ENCODE peak calls at places on chromosomes 1 and 21, in five cellular contexts. P is HCT116, Q is HepG2, T is GM12878, Z is K562. E is an unnamed sample.

GRCh38 chr1:236489710-236490377 is 33.9 kb upstream of the LGALS8 start:
- DNase-seq in Z (peak), Q (peak), T (peak), P (peak), E (peak)

GRCh38 chr1:156796340-156797097 is 20.1 kb downstream of the SH2D2A start:
- DNase-seq in T (no peak), P (no peak), Z (no peak), Q (no peak), E (peak)

GRCh38 chr1:52139817-52140540 is 1.9 kb upstream of the ZFYVE9 start:
- DNase-seq in T (peak), P (no peak), Z (no peak), Q (no peak), E (no peak)

GRCh38 chr1:59422921-59423575 is 126.2 kb downstream of the FGGY start:
- DNase-seq in P (no peak), T (no peak), Q (peak), Z (no peak), E (peak)

GRCh38 chr1:72284398-72285073 is 2.2 kb upstream of the NEGR1 start:
- DNase-seq in P (no peak), Q (peak), T (no peak), Z (no peak), E (peak)

GRCh38 chr1:32201011-32201855 is 838 bp downstream of the CCDC28B start:
- DNase-seq in T (peak), Z (peak), P (no peak), Q (no peak), E (peak)

GRCh38 chr1:114033219-114033706 is 54.0 kb downstream of the OLFML3 start:
- DNase-seq in Q (peak), Z (peak), P (peak), T (no peak), E (peak)

GRCh38 chr1:181711858-181712257 is 228.5 kb downstream of the CACNA1E start:
- DNase-seq in Z (no peak), P (no peak), Q (no peak), T (no peak), E (no peak)

GRCh38 chr1:59903136-59903754 is 23.3 kb downstream of the CYP2J2 start:
- DNase-seq in T (no peak), P (peak), Q (peak), Z (no peak), E (peak)

GRCh38 chr21:42561742-42562141 is 48.1 kb downstream of the SLC37A1 start:
- DNase-seq in Z (peak), P (no peak), T (peak), Q (peak), E (no peak)

GRCh38 chr1:248837045-248837793 is 805 bp upstream of the ZNF672 start:
- DNase-seq in Z (no peak), P (no peak), T (no peak), Q (no peak), E (no peak)

GRCh38 chr1:207644852-207645631 is at the start of gene CR1L:
- DNase-seq in T (no peak), Z (peak), Q (no peak), P (no peak), E (peak)

GRCh38 chr1:213761845-213762407 is 225.8 kb upstream of the PROX1 start:
- DNase-seq in Z (no peak), P (no peak), T (no peak), Q (peak), E (no peak)

GRCh38 chr1:38028105-38028591 is 15.6 kb downstream of the UTP11 start:
- DNase-seq in T (peak), Q (no peak), P (no peak), Z (no peak), E (no peak)

GRCh38 chr1:197776348-197777082 is 1.2 kb upstream of the DENND1B start:
- DNase-seq in P (peak), Z (no peak), T (no peak), Q (no peak), E (no peak)

GRCh38 chr1:111032295-111032897 is 68.7 kb upstream of the LRIF1 start:
- DNase-seq in P (peak), Q (peak), Z (peak), T (no peak), E (peak)

GRCh38 chr21:35222541-35222941 is 173.4 kb upstream of the RUNX1 start:
- DNase-seq in Q (no peak), P (no peak), Z (no peak), T (peak), E (no peak)

GRCh38 chr1:235315173-235315572 is 12.8 kb downstream of the ARID4B start:
- DNase-seq in T (no peak), Q (no peak), Z (no peak), P (no peak), E (no peak)

GRCh38 chr1:235313931-235314678 is 13.9 kb downstream of the ARID4B start:
- DNase-seq in T (no peak), P (no peak), Z (no peak), Q (no peak), E (no peak)

GRCh38 chr1:235317179-235317578 is 10.8 kb downstream of the ARID4B start:
- DNase-seq in Z (no peak), Q (no peak), T (no peak), P (no peak), E (no peak)

GRCh38 chr1:235315735-235316134 is 12.2 kb downstream of the ARID4B start:
- DNase-seq in Q (no peak), P (no peak), T (no peak), Z (no peak), E (no peak)

DNA sequence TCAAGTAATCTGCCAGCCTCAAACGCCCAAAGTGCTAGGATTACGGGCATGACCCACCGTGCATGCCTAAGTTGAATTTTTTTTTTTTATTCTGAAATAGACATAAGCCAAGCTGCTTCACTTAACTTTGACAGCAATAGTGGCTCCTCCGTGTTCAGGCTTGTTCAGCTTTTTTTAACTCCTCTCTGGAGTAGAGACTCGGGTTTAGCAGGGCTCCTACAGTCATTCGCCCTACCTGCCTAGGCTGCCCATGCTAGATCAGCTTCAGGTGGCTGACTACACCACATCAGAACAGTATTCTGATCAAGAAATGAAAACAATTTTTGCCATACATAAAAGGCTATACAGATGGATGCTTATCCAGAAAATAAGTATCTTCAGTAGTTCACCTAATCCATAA is 14.7 kb downstream of the ARID4B start:
- DNase-seq in Z (no peak), P (no peak), Q (no peak), T (no peak), E (no peak)
- TF ChIP-seq ZBTB33 in Z (no peak), P (no peak), Q (no peak), T (no peak), E (no peak)

DNA sequence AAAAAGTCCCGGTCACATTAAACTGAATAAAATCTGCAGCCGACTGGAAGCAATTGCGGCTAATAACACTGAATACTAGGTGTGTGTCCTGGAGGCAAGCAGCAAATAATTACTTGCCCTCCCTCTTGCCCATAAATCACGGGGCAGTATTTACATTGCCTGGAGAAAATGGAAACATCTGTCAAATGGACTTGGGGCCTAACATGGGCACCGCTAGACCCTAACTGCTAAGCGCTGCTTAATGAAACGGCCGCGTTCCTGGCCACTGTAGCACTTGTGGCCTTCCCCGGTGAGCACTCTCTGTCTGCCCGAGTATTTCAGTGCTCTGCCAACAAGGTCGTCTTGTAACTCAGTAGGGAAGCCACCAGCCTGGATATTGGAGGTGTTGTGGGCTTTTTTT is 23.9 kb upstream of the KNCN start:
- DNase-seq in T (no peak), Z (no peak), Q (no peak), P (no peak), E (no peak)
- TF ChIP-seq ZBTB33 in T (no peak), Z (no peak), Q (no peak), P (no peak), E (no peak)

GRCh38 chr21:32008714-32009113 is 135.9 kb downstream of the HUNK start:
- DNase-seq in T (no peak), P (no peak), Q (no peak), Z (no peak), E (no peak)

GRCh38 chr21:32004281-32004680 is 131.5 kb downstream of the HUNK start:
- DNase-seq in Z (no peak), P (no peak), T (no peak), Q (no peak), E (no peak)

GRCh38 chr21:32009263-32009662 is 136.4 kb downstream of the HUNK start:
- DNase-seq in Z (no peak), P (no peak), Q (no peak), T (no peak), E (no peak)

DNA sequence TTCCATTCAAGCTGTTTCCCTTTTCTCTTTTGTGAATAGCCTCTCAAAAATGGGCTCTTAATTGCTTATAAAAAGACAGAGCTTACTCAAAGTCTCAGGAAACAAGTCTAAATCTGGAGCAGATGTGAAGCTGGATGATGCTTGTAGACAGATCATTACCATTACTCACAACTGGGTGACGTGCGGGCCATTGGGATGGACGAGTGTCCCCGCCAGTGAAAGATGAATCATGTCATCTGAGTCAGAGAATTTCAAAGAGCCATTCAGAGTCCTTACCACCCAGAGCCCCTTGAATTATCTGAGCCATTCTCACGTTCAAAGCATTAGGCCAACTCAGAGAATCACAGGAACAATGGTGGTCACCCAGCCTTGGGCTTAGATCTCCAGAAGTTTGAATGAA is 134.6 kb downstream of the HUNK start:
- DNase-seq in T (no peak), Z (no peak), P (no peak), Q (no peak), E (no peak)
- TF ChIP-seq ZBTB33 in T (no peak), Z (no peak), P (no peak), Q (no peak), E (no peak)

GRCh38 chr1:223829678-223830077 is 16.1 kb downstream of the TP53BP2 start:
- DNase-seq in P (no peak), Z (no peak), T (no peak), Q (no peak), E (no peak)
- TF ChIP-seq ZBTB33 in P (no peak), Z (no peak), T (no peak), Q (no peak), E (no peak)

DNA sequence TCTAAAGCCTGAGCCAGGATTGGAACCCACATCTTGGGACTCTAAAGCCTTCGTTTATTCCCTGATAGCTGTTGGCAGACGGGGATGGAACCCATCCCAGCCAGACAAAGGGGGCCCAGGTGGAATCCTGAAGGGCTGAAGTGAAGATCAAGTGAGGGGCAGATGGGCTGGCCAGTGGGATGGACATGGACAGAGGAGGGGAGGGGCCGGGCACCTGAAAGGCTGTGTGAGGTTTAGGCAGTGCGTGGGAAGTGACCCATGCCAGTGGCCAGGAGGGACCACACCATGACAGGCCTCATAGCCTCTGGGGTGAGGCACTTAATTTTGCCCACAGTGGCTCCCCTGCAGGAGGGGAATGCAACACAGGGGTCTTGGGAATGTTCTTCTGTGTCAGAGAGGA is 44.6 kb upstream of the DMRTB1 start:
- DNase-seq in T (no peak), P (no peak), Z (no peak), Q (no peak), E (no peak)
- TF ChIP-seq ZBTB33 in T (no peak), P (no peak), Z (no peak), Q (no peak), E (no peak)

GRCh38 chr1:109935451-109935900 is 24.8 kb downstream of the CSF1 start:
- DNase-seq in Q (peak), Z (no peak), P (no peak), T (no peak), E (no peak)
- TF ChIP-seq ZBTB33 in Q (no peak), Z (no peak), P (no peak), T (no peak), E (no peak)

GRCh38 chr21:17900281-17900989 is 81.3 kb upstream of the C21orf91 start:
- DNase-seq in T (no peak), Q (no peak), P (no peak), Z (no peak), E (no peak)
- TF ChIP-seq ZBTB33 in T (no peak), Q (no peak), P (no peak), Z (no peak), E (no peak)

GRCh38 chr21:25097648-25098047 is 509.6 kb downstream of the MRPL39 start:
- DNase-seq in P (no peak), T (no peak), Q (no peak), Z (no peak), E (no peak)
- TF ChIP-seq ZBTB33 in P (no peak), T (no peak), Q (no peak), Z (no peak), E (no peak)

E was measured in SK-N-SH.